ENCODE peak calls at places on chromosomes 6 and 20, in six cellular contexts. F, A, Z, L, T and E are unnamed samples.

GRCh38 chr6:134984821-134985220 is 34.9 kb upstream of the ALDH8A1 start:
- DNase-seq in A (no peak), L (no peak), F (no peak), Z (no peak), T (no peak), E (no peak)

GRCh38 chr6:148272597-148272996 is 70.0 kb upstream of the SASH1 start:
- DNase-seq in A (no peak), L (no peak), Z (no peak), T (no peak), F (no peak), E (no peak)

GRCh38 chr6:52074155-52074554 is 13.3 kb downstream of the PKHD1 start:
- DNase-seq in A (no peak), Z (no peak), F (no peak), T (no peak), L (no peak), E (no peak)

GRCh38 chr6:106163966-106164877 is 78.1 kb downstream of the PRDM1 start:
- DNase-seq in T (peak; percentile 39), L (no peak), F (peak; percentile 57), A (peak; percentile 65), Z (no peak), E (no peak)

GRCh38 chr6:1481326-1481725 is 92.0 kb downstream of the FOXF2 start:
- DNase-seq in A (no peak), Z (no peak), L (no peak), T (no peak), F (no peak), E (no peak)

GRCh38 chr6:53815381-53816119 is 20.7 kb downstream of the LRRC1 start:
- DNase-seq in Z (no peak), F (no peak), L (no peak), T (no peak), A (no peak), E (no peak)

GRCh38 chr6:42264852-42265390 is 47.3 kb upstream of the MRPS10 start:
- DNase-seq in A (no peak), F (no peak), T (no peak), L (no peak), Z (no peak), E (no peak)

GRCh38 chr6:136371117-136371696 is 81.6 kb upstream of the BCLAF1 start:
- DNase-seq in Z (no peak), T (no peak), A (no peak), L (no peak), F (no peak), E (no peak)

GRCh38 chr6:37631295-37631694 is 66.4 kb downstream of the MDGA1 start:
- DNase-seq in A (no peak), T (no peak), L (no peak), F (no peak), Z (no peak), E (no peak)

GRCh38 chr6:17004269-17004668 is 97.6 kb upstream of the STMND1 start:
- DNase-seq in F (no peak), T (no peak), L (no peak), Z (no peak), A (no peak), E (no peak)

GRCh38 chr6:16999486-17000436 is 102.1 kb upstream of the STMND1 start:
- DNase-seq in A (no peak), L (no peak), T (no peak), Z (no peak), F (no peak), E (no peak)

GRCh38 chr6:17002123-17002522 is 99.7 kb upstream of the STMND1 start:
- DNase-seq in T (no peak), Z (no peak), A (no peak), L (no peak), F (no peak), E (no peak)

DNA sequence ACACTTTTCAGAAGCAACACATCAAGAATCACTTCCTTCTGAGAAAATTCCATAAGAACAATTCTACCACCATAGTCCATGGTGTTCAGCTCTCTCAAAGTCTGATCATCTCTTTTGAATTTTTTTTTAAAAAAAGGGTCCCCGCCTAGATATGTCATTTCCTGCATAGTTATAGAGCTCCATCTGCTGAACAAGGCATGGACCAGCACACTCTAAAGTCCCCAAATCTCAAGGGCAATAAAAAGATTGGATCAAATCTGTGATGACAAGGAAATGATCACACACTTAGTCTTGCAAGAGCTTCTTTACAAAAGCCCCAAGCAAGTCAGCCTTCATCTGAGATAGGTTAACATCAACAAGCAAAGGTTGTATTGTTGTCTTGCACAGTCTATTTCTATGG is 100.7 kb upstream of the STMND1 start:
- DNase-seq in L (no peak), F (no peak), T (no peak), Z (no peak), A (no peak), E (no peak)
- TF ChIP-seq CTCF in L (no peak), F (no peak), T (no peak), Z (no peak), A (no peak), E (no peak)

GRCh38 chr20:48695255-48695654 is 132.5 kb downstream of the PREX1 start:
- DNase-seq in T (no peak), F (no peak), L (peak; percentile 72), Z (no peak), A (no peak), E (no peak)

GRCh38 chr20:48697845-48698491 is 129.8 kb downstream of the PREX1 start:
- DNase-seq in Z (peak; percentile 87), A (no peak), L (peak; percentile 86), T (no peak), F (peak; percentile 88), E (no peak)

GRCh38 chr20:48701702-48702101 is 126.1 kb downstream of the PREX1 start:
- DNase-seq in F (peak; percentile 28), Z (no peak), A (no peak), T (no peak), L (no peak), E (no peak)

GRCh38 chr20:48695738-48696137 is 132.1 kb downstream of the PREX1 start:
- DNase-seq in F (no peak), L (no peak), A (no peak), Z (no peak), T (no peak), E (no peak)

DNA sequence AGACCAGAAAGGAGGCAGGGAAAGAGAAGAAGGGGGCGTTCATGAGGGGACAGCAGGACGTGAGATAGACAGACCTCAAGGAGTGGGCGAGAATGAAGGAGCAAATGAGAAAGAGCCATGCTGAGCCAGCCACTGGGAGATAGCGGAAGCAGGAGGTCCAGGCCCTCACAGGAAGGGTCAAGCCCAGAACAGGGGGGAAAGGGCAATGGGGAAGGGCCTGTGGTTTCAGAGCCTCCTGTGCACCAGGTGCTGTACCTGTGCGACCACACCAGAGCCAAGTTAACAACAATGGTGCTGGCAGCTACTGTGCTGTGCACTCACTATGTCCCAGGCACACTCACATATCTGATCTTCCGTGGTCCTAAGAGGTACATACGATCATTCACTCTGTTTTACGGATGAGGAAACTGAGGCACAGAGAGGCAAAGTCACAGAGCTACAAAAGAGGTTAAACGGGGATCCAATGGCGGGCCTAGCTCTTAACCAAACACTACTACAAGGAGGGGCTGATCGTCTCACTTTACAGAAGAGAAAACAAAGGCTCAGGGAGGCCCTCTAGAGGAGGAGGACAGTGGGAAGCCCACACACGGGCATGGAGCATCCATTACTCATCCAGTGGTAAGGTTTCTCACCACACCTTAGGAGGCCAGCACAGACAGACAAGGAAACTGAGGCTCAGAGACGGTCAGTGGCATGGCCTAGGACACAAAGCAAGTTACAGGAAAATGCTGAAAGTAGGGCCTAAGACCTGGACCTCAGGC is 129.1 kb downstream of the PREX1 start:
- DNase-seq in Z (no peak), F (no peak), A (no peak), T (no peak), L (no peak), E (no peak)
- TF ChIP-seq CTCF in Z (no peak), F (no peak), A (no peak), T (no peak), L (no peak), E (no peak)

GRCh38 chr6:6315660-6316059 is 4.8 kb downstream of the F13A1 start:
- DNase-seq in A (no peak), F (no peak), L (peak; percentile 41), Z (no peak), T (peak; percentile 30), E (peak; percentile 52)
- TF ChIP-seq CTCF in A (peak; percentile 80), F (peak; percentile 84), L (no peak), Z (peak; percentile 84), T (peak; percentile 84), E (peak; percentile 88)

GRCh38 chr20:59385461-59385860 is 85.0 kb downstream of the EDN3 start:
- DNase-seq in Z (no peak), A (no peak), L (no peak), T (no peak), F (no peak), E (no peak)

GRCh38 chr20:59382326-59382725 is 81.9 kb downstream of the EDN3 start:
- DNase-seq in T (no peak), L (no peak), Z (no peak), A (no peak), F (no peak), E (no peak)

GRCh38 chr20:59385038-59385437 is 84.6 kb downstream of the EDN3 start:
- DNase-seq in A (no peak), T (no peak), F (no peak), Z (no peak), L (no peak), E (no peak)

GRCh38 chr20:59382907-59383306 is 82.5 kb downstream of the EDN3 start:
- DNase-seq in T (no peak), F (no peak), L (no peak), A (no peak), Z (no peak), E (no peak)

DNA sequence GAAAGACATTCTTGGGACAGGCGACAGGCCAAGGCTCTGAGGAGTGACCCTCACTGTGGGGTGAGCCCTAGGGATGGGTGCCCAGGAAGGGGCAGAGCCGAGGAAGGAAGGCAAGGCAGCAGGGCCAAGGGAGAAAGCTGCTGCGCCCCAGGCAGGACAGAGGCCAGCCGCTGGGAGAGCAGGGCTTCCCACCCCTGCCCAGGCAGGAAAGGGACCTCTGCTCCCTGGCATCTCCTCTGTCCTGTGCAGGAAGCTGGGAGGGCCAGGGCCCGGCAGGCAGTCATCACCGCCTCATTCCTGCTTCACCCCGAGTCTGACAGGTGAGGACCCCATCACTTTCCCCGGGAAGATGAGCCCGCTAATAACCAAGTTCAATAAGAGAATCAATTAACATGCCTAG is 81.2 kb downstream of the EDN3 start:
- DNase-seq in A (no peak), F (no peak), Z (no peak), T (no peak), L (no peak), E (no peak)
- TF ChIP-seq CTCF in A (no peak), F (no peak), Z (no peak), T (no peak), L (no peak), E (no peak)

GRCh38 chr6:122610690-122611455 is 668 bp downstream of the PKIB start:
- DNase-seq in T (no peak), L (peak; percentile 83), A (peak; percentile 48), Z (peak; percentile 67), F (peak; percentile 58), E (peak; percentile 10)
- TF ChIP-seq CTCF in T (no peak), L (no peak), A (no peak), Z (no peak), F (no peak), E (no peak)